ENCODE peak calls at places on chromosomes 4 and X, in four cellular contexts. Y, G, M and L are unnamed samples.

GRCh38 chr4:83267835-83268475 is 16.6 kb downstream of the COQ2 start:
- DNase-seq in G (no peak), M (no peak), Y (no peak), L (no peak)

GRCh38 chr4:110245567-110245966 is 47.2 kb upstream of the ELOVL6 start:
- DNase-seq in G (no peak), M (no peak), Y (peak), L (no peak)

GRCh38 chr4:26325191-26325590 is 4.4 kb downstream of the RBPJ start:
- DNase-seq in G (no peak), M (no peak), Y (peak), L (no peak)

GRCh38 chr4:41541697-41542096 is 3.7 kb downstream of the LIMCH1 start:
- DNase-seq in Y (peak), M (no peak), G (peak), L (no peak)

GRCh38 chr4:74501579-74501978 is 56.6 kb downstream of the AREG start:
- DNase-seq in Y (peak), M (no peak), G (no peak), L (no peak)

GRCh38 chrX:55107262-55107661 is 18.4 kb downstream of the PAGE2 start:
- DNase-seq in G (no peak), M (no peak), Y (no peak), L (no peak)

GRCh38 chr4:154422152-154422551 is 69.4 kb downstream of the DCHS2 start:
- DNase-seq in Y (no peak), M (no peak), G (no peak), L (no peak)

GRCh38 chrX:134948333-134949241 is 42.2 kb upstream of the SMIM10 start:
- DNase-seq in G (no peak), M (no peak), Y (peak), L (no peak)

GRCh38 chr4:57061395-57061794 is 48.8 kb downstream of the IGFBP7 start:
- DNase-seq in Y (no peak), M (no peak), G (no peak), L (no peak)

GRCh38 chrX:10014462-10015373 is 47.6 kb downstream of the CLDN34 start:
- DNase-seq in G (peak), Y (peak), M (peak), L (peak)

GRCh38 chr4:7844247-7844991 is 95.2 kb downstream of the AFAP1 start:
- DNase-seq in G (peak), M (peak), Y (peak), L (peak)

GRCh38 chrX:66751136-66751782 is 112.4 kb upstream of the EDA2R start:
- DNase-seq in M (no peak), G (no peak), Y (no peak), L (no peak)

GRCh38 chrX:16479206-16479869 is 170.6 kb upstream of the S100G start:
- DNase-seq in G (no peak), Y (peak), M (no peak), L (no peak)

GRCh38 chr4:43277003-43277402 is 384.5 kb downstream of the GRXCR1 start:
- DNase-seq in Y (peak), G (no peak), M (no peak), L (no peak)

GRCh38 chr4:82601242-82602015 is 39.6 kb upstream of the TMEM150C start:
- DNase-seq in G (no peak), M (no peak), Y (no peak), L (no peak)

GRCh38 chr4:78956979-78957378 is 17.7 kb upstream of the PAQR3 start:
- DNase-seq in Y (no peak), G (no peak), M (no peak), L (no peak)

GRCh38 chr4:78949735-78950134 is 10.5 kb upstream of the PAQR3 start:
- DNase-seq in M (no peak), G (no peak), Y (peak), L (no peak)

GRCh38 chr4:78953231-78953630 is 14.0 kb upstream of the PAQR3 start:
- DNase-seq in Y (no peak), M (no peak), G (no peak), L (no peak)

GRCh38 chr4:78951862-78952472 is 12.7 kb upstream of the PAQR3 start:
- DNase-seq in G (no peak), Y (peak), M (no peak), L (no peak)

GRCh38 chr4:78954048-78954666 is 14.9 kb upstream of the PAQR3 start:
- DNase-seq in M (no peak), Y (peak), G (no peak), L (no peak)
- TF ChIP-seq CTCF in M (peak), Y (peak), G (peak), L (no peak)

GRCh38 chr4:144592264-144592663 is 53.7 kb upstream of the HHIP start:
- DNase-seq in G (no peak), M (no peak), Y (no peak), L (no peak)

GRCh38 chr4:144594471-144594986 is 51.4 kb upstream of the HHIP start:
- DNase-seq in M (no peak), Y (no peak), G (no peak), L (no peak)

GRCh38 chr4:144599621-144600020 is 46.3 kb upstream of the HHIP start:
- DNase-seq in G (no peak), M (no peak), Y (peak), L (no peak)

GRCh38 chr4:144595681-144596080 is 50.3 kb upstream of the HHIP start:
- DNase-seq in Y (no peak), M (no peak), G (no peak), L (no peak)

DNA sequence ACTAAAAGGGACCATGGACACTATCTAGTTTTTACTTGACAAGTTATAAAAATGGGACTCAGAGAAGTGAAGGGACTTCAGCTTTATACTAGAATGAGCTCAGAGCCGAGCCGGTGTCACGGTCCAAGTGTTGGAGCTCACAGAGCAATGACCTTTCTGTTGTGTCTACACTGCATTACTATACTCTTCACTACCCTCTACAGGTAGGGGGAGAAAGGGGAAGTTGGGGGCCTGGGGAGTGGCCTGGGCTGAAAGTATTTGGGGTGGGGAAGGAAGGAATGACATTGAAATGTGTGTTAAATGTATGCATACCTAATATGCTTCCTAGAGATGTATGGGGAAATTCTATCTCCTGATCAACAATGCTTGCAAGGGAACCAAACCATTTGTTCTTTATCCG is 48.8 kb upstream of the HHIP start:
- DNase-seq in M (no peak), G (no peak), Y (no peak), L (no peak)
- TF ChIP-seq CTCF in M (no peak), G (no peak), Y (no peak), L (no peak)

DNA sequence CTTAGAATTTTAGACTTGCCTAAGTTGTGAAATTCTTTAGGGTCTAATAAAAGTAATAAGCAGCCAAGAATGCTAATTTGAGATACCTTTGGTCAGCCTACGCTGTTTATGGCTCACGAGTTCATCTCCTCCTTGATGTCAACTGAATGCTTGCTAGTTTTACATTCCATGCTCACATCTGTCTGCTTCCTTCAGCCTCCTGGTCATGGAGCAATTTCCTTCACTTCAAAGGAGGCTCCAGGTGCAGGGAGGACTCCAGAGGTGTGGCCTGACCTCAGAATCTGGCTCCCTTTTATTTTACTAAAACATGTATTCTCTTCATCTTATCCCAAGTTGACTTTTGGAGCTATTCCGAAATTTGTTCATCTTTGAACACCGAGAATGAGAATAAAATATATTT is 23.3 kb upstream of the LNX1 start:
- DNase-seq in G (no peak), M (no peak), Y (no peak), L (no peak)
- TF ChIP-seq CTCF in G (no peak), M (no peak), Y (no peak), L (no peak)

GRCh38 chr4:127484101-127484500 is 148.7 kb upstream of the INTU start:
- DNase-seq in G (no peak), Y (no peak), M (no peak), L (no peak)

GRCh38 chr4:127482049-127482448 is 150.7 kb upstream of the INTU start:
- DNase-seq in Y (no peak), G (no peak), M (no peak), L (no peak)

DNA sequence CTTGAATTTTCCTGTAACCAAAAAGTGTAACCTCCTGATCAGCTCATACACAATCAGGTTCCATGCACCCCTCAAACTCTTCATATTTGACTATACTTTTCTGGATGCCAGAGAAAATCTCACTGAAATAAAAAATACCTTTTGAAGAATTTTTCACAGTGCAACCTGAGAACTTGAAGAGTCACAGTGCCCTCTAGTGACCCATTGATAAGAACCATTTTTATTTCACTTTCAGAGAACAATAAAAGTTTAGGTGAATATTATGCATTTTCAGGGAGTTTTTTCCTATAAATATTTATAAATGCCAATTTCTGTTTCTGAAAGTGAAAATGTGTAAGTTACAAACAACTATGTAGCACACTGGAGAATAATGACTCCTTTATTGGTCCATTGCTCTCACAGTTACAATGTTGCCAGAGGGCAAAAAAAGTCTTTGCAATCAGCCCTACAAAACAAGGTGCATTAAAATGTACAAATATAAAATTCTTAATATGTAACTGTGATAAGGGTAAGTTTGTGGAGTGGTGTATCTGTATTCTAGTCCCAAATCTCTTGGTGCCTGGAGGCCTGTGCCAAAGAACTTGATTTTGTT is 153.6 kb upstream of the INTU start:
- DNase-seq in G (no peak), M (no peak), Y (peak), L (no peak)
- TF ChIP-seq CTCF in G (peak), M (peak), Y (peak), L (peak)